ENCODE peak calls at places on chromosomes 5 and 9, in ten cellular contexts. V is amniotic stem cell; E is fibroblast of the conjunctiva; D is NCI-H1694 treated with DMSO at 0.1 percent for 48 hours; C is germinal center; Z is activated CD8-positive, alpha-beta memory T cell treated with anti-CD3 and anti-CD28 coated beads for 4 hours; Y is aorta; N is astrocyte of the cerebellum; S is foreskin fibroblast; O is stimulated activated CD4-positive, alpha-beta T cell treated with anti-CD3 and anti-CD28 coated beads, Interleukin-1b, Interleukin-23, amount 100 ng/mL, for 24 hours. Q is an unnamed sample.

GRCh38 chr9:125049212-125049611 is 94.1 kb downstream of the SCAI start:
- DNase-seq in Y (no peak), D (no peak), S (no peak), C (no peak), Z (no peak), E (no peak), N (no peak), O (no peak), V (no peak), Q (no peak)

GRCh38 chr5:95241155-95241554 is 43.7 kb downstream of the MCTP1 start:
- DNase-seq in C (no peak), N (no peak), Z (no peak), O (no peak), V (no peak), E (no peak), S (no peak), Y (no peak), D (no peak), Q (no peak)

GRCh38 chr5:132473019-132473531 is 17.5 kb downstream of the IRF1 start:
- DNase-seq in Y (no peak), O (no peak), V (no peak), E (no peak), C (no peak), Z (peak; percentile 66), N (no peak), S (no peak), D (no peak), Q (peak; percentile 53)

GRCh38 chr9:83359039-83359438 is 179.2 kb downstream of the FRMD3 start:
- DNase-seq in D (no peak), O (no peak), Z (no peak), Y (no peak), E (no peak), S (no peak), N (no peak), V (no peak), C (no peak), Q (no peak)

GRCh38 chr9:91817493-91818225 is 132.4 kb downstream of the ROR2 start:
- DNase-seq in N (peak; percentile 69), C (no peak), V (no peak), Y (peak; percentile 48), D (no peak), E (peak; percentile 91), S (peak; percentile 83), O (no peak), Z (no peak), Q (no peak)

GRCh38 chr5:122093415-122093814 is 15.4 kb upstream of the LOX start:
- DNase-seq in O (no peak), Z (no peak), S (peak; percentile 86), C (no peak), N (peak; percentile 47), E (peak; percentile 81), Y (no peak), V (peak; percentile 63), D (no peak), Q (no peak)

GRCh38 chr5:3297852-3298251 is 297.8 kb upstream of the IRX1 start:
- DNase-seq in D (no peak), S (no peak), Z (no peak), N (no peak), E (no peak), C (no peak), V (no peak), Y (no peak), O (no peak), Q (no peak)

GRCh38 chr9:99511723-99512122 is 289.6 kb downstream of the SEC61B start:
- DNase-seq in N (no peak), V (no peak), S (no peak), C (no peak), Y (no peak), E (no peak), O (no peak), Z (no peak), D (no peak), Q (no peak)

GRCh38 chr9:68685770-68686169 is 19.3 kb upstream of the PIP5K1B start:
- DNase-seq in O (no peak), D (no peak), E (no peak), N (no peak), Y (no peak), V (no peak), C (peak; percentile 70), Z (no peak), S (no peak), Q (no peak)

GRCh38 chr9:21679432-21679831 is 123.0 kb upstream of the MTAP start:
- DNase-seq in D (no peak), C (no peak), N (no peak), E (peak; percentile 21), S (no peak), Z (no peak), Y (no peak), V (no peak), O (no peak), Q (no peak)

GRCh38 chr5:5615569-5615968 is 193.1 kb downstream of the ICE1 start:
- DNase-seq in C (no peak), O (no peak), Z (no peak), E (no peak), S (no peak), N (no peak), V (no peak), Y (no peak), D (no peak), Q (no peak)

GRCh38 chr9:84136119-84136868 is 155.7 kb downstream of the RMI1 start:
- DNase-seq in V (no peak), S (no peak), Y (no peak), N (peak; percentile 31), Z (no peak), O (no peak), E (no peak), D (no peak), C (no peak), Q (no peak)

GRCh38 chr9:75812139-75812538 is 78.3 kb upstream of the PCSK5 start:
- DNase-seq in C (no peak), E (no peak), D (no peak), O (no peak), Y (no peak), S (no peak), N (no peak), Z (no peak), V (no peak), Q (no peak)

GRCh38 chr5:141913560-141913959 is 10.1 kb upstream of the DELE1 start:
- DNase-seq in D (no peak), N (no peak), C (no peak), Z (no peak), Y (no peak), V (no peak), E (no peak), S (no peak), O (no peak), Q (no peak)

GRCh38 chr5:87048156-87048555 is 219.5 kb upstream of the RASA1 start:
- DNase-seq in O (no peak), N (no peak), S (no peak), Y (no peak), Z (no peak), V (no peak), E (no peak), D (no peak), C (no peak), Q (no peak)

GRCh38 chr9:136707849-136708517 is 4.4 kb upstream of the DIPK1B start:
- DNase-seq in C (no peak), N (no peak), O (no peak), S (no peak), E (no peak), D (no peak), Y (no peak), Z (no peak), V (no peak), Q (no peak)

GRCh38 chr9:87180361-87180760 is 233.1 kb upstream of the GAS1 start:
- DNase-seq in Y (no peak), E (no peak), N (no peak), S (no peak), C (no peak), Z (no peak), V (no peak), O (no peak), D (no peak), Q (no peak)

GRCh38 chr5:73655521-73656160 is 29.6 kb downstream of the ARHGEF28 start:
- DNase-seq in O (no peak), E (no peak), Y (no peak), N (no peak), C (no peak), V (no peak), D (no peak), Z (no peak), S (no peak), Q (no peak)

GRCh38 chr5:72848474-72849428 is 32.3 kb downstream of the TNPO1 start:
- DNase-seq in N (no peak), Z (peak; percentile 15), O (peak; percentile 6), V (no peak), E (no peak), C (peak; percentile 74), D (no peak), Y (peak; percentile 89), S (no peak), Q (peak; percentile 8)

GRCh38 chr5:132225165-132226032 is 2.3 kb downstream of the P4HA2 start:
- DNase-seq in C (no peak), V (peak; percentile 68), D (peak; percentile 36), Y (peak; percentile 88), N (no peak), S (peak; percentile 89), E (peak; percentile 96), O (no peak), Z (peak; percentile 18), Q (no peak)

GRCh38 chr5:74382864-74383618 is 257.5 kb downstream of the ENC1 start:
- DNase-seq in Z (no peak), D (no peak), C (no peak), N (no peak), S (no peak), O (no peak), V (no peak), E (peak; percentile 9), Y (no peak), Q (no peak)

GRCh38 chr9:129323376-129323998 is 145.4 kb upstream of the IER5L start:
- DNase-seq in S (no peak), N (no peak), C (no peak), Z (no peak), D (no peak), Y (peak; percentile 33), O (no peak), E (no peak), V (peak; percentile 18), Q (no peak)

GRCh38 chr5:3600106-3600997 is 4.7 kb downstream of the IRX1 start:
- DNase-seq in S (no peak), C (no peak), N (no peak), E (no peak), V (no peak), Y (no peak), Z (no peak), O (no peak), D (no peak), Q (no peak)

GRCh38 chr9:81490605-81491331 is 198.6 kb downstream of the TLE1 start:
- DNase-seq in N (peak; percentile 95), Y (no peak), S (peak; percentile 55), O (no peak), Z (no peak), C (no peak), D (no peak), E (peak; percentile 43), V (no peak), Q (no peak)

GRCh38 chr5:62720036-62720441 is 141.4 kb downstream of the LRRC70 start:
- DNase-seq in Y (no peak), D (no peak), E (no peak), C (peak; percentile 34), O (no peak), V (no peak), N (no peak), Z (no peak), S (no peak), Q (no peak)

GRCh38 chr9:86909388-86909787 is 37.9 kb downstream of the GAS1 start:
- DNase-seq in C (no peak), E (peak; percentile 31), O (no peak), N (peak; percentile 16), D (no peak), S (peak; percentile 29), Y (no peak), Z (no peak), V (peak; percentile 41), Q (no peak)

GRCh38 chr9:22514866-22515265 is 68.2 kb downstream of the DMRTA1 start:
- DNase-seq in O (no peak), N (no peak), E (no peak), S (no peak), Z (no peak), V (no peak), C (no peak), D (no peak), Y (no peak), Q (no peak)

GRCh38 chr5:61949054-61949679 is 356.8 kb upstream of the KIF2A start:
- DNase-seq in D (no peak), O (no peak), V (no peak), C (no peak), E (no peak), Y (no peak), S (no peak), Z (no peak), N (no peak), Q (no peak)